ENCODE peak calls at places on chromosomes 12 and 14, in nine cellular contexts. One of them, this sample, is unnamed.

GRCh38 chr14:31070431-31070830 is 44.3 kb upstream of the STRN3 start:
- DNase-seq in CD4-positive, CD25-positive, alpha-beta regulatory T cell: no peak
- DNase-seq in DMS53: no peak
- DNase-seq in effector memory CD8-positive, alpha-beta T cell: no peak
- DNase-seq in T-cell: no peak
- DNase-seq in tibial nerve: no peak
- DNase-seq in AG09309: peak
- DNase-seq in GM12865: no peak
- DNase-seq in GM19239: no peak
- DNase-seq in this sample: peak

GRCh38 chr14:58711382-58711781 is 73.6 kb downstream of the DACT1 start:
- DNase-seq in CD4-positive, CD25-positive, alpha-beta regulatory T cell: no peak
- DNase-seq in DMS53: no peak
- DNase-seq in effector memory CD8-positive, alpha-beta T cell: no peak
- DNase-seq in T-cell: no peak
- DNase-seq in tibial nerve: no peak
- DNase-seq in AG09309: no peak
- DNase-seq in GM12865: no peak
- DNase-seq in GM19239: no peak
- DNase-seq in this sample: no peak

GRCh38 chr12:12934556-12934955 is 17.4 kb downstream of the GPRC5D start:
- DNase-seq in CD4-positive, CD25-positive, alpha-beta regulatory T cell: no peak
- DNase-seq in DMS53: no peak
- DNase-seq in effector memory CD8-positive, alpha-beta T cell: no peak
- DNase-seq in T-cell: no peak
- DNase-seq in tibial nerve: no peak
- DNase-seq in AG09309: no peak
- DNase-seq in GM12865: no peak
- DNase-seq in GM19239: no peak
- DNase-seq in this sample: no peak

GRCh38 chr14:26963696-26964095 is 365.9 kb upstream of the NOVA1 start:
- DNase-seq in CD4-positive, CD25-positive, alpha-beta regulatory T cell: no peak
- DNase-seq in DMS53: no peak
- DNase-seq in effector memory CD8-positive, alpha-beta T cell: no peak
- DNase-seq in T-cell: no peak
- DNase-seq in tibial nerve: no peak
- DNase-seq in AG09309: no peak
- DNase-seq in GM12865: no peak
- DNase-seq in GM19239: no peak
- DNase-seq in this sample: no peak

GRCh38 chr12:59472273-59472672 is 123.6 kb upstream of the SLC16A7 start:
- DNase-seq in CD4-positive, CD25-positive, alpha-beta regulatory T cell: no peak
- DNase-seq in DMS53: no peak
- DNase-seq in effector memory CD8-positive, alpha-beta T cell: no peak
- DNase-seq in T-cell: no peak
- DNase-seq in tibial nerve: no peak
- DNase-seq in AG09309: no peak
- DNase-seq in GM12865: no peak
- DNase-seq in GM19239: no peak
- DNase-seq in this sample: no peak

GRCh38 chr12:31507966-31508365 is 83.0 kb downstream of the DENND5B start:
- DNase-seq in CD4-positive, CD25-positive, alpha-beta regulatory T cell: no peak
- DNase-seq in DMS53: no peak
- DNase-seq in effector memory CD8-positive, alpha-beta T cell: no peak
- DNase-seq in T-cell: no peak
- DNase-seq in tibial nerve: no peak
- DNase-seq in AG09309: no peak
- DNase-seq in GM12865: no peak
- DNase-seq in GM19239: no peak
- DNase-seq in this sample: peak

GRCh38 chr14:51165415-51165814 is 70.5 kb upstream of the TRIM9 start:
- DNase-seq in CD4-positive, CD25-positive, alpha-beta regulatory T cell: no peak
- DNase-seq in DMS53: no peak
- DNase-seq in effector memory CD8-positive, alpha-beta T cell: no peak
- DNase-seq in T-cell: no peak
- DNase-seq in tibial nerve: no peak
- DNase-seq in AG09309: no peak
- DNase-seq in GM12865: no peak
- DNase-seq in GM19239: no peak
- DNase-seq in this sample: no peak

GRCh38 chr12:18394742-18395141 is 133.4 kb downstream of the PIK3C2G start:
- DNase-seq in CD4-positive, CD25-positive, alpha-beta regulatory T cell: no peak
- DNase-seq in DMS53: no peak
- DNase-seq in effector memory CD8-positive, alpha-beta T cell: no peak
- DNase-seq in T-cell: no peak
- DNase-seq in tibial nerve: no peak
- DNase-seq in AG09309: no peak
- DNase-seq in GM12865: no peak
- DNase-seq in GM19239: no peak
- DNase-seq in this sample: no peak

GRCh38 chr14:61178226-61179060 is 102.7 kb downstream of the TMEM30B start:
- DNase-seq in CD4-positive, CD25-positive, alpha-beta regulatory T cell: peak
- DNase-seq in DMS53: no peak
- DNase-seq in effector memory CD8-positive, alpha-beta T cell: no peak
- DNase-seq in T-cell: no peak
- DNase-seq in tibial nerve: no peak
- DNase-seq in AG09309: peak
- DNase-seq in GM12865: peak
- DNase-seq in GM19239: no peak
- DNase-seq in this sample: peak

GRCh38 chr12:49060237-49061156 is at the start of gene KMT2D:
- DNase-seq in CD4-positive, CD25-positive, alpha-beta regulatory T cell: peak
- DNase-seq in DMS53: peak
- DNase-seq in effector memory CD8-positive, alpha-beta T cell: peak
- DNase-seq in T-cell: peak
- DNase-seq in tibial nerve: peak
- DNase-seq in AG09309: peak
- DNase-seq in GM12865: peak
- DNase-seq in GM19239: peak
- DNase-seq in this sample: peak

GRCh38 chr14:103014466-103015319 is 42.7 kb downstream of the CDC42BPB start:
- DNase-seq in CD4-positive, CD25-positive, alpha-beta regulatory T cell: no peak
- DNase-seq in DMS53: no peak
- DNase-seq in effector memory CD8-positive, alpha-beta T cell: no peak
- DNase-seq in T-cell: no peak
- DNase-seq in tibial nerve: no peak
- DNase-seq in AG09309: no peak
- DNase-seq in GM12865: peak
- DNase-seq in GM19239: no peak
- DNase-seq in this sample: peak

GRCh38 chr12:3122841-3123678 is 45.9 kb downstream of the TSPAN9 start:
- DNase-seq in CD4-positive, CD25-positive, alpha-beta regulatory T cell: no peak
- DNase-seq in DMS53: no peak
- DNase-seq in effector memory CD8-positive, alpha-beta T cell: no peak
- DNase-seq in T-cell: no peak
- DNase-seq in tibial nerve: no peak
- DNase-seq in AG09309: peak
- DNase-seq in GM12865: no peak
- DNase-seq in GM19239: no peak
- DNase-seq in this sample: peak

GRCh38 chr14:92709340-92710000 is 39.0 kb downstream of the LGMN start:
- DNase-seq in CD4-positive, CD25-positive, alpha-beta regulatory T cell: no peak
- DNase-seq in DMS53: no peak
- DNase-seq in effector memory CD8-positive, alpha-beta T cell: no peak
- DNase-seq in T-cell: no peak
- DNase-seq in tibial nerve: no peak
- DNase-seq in AG09309: no peak
- DNase-seq in GM12865: no peak
- DNase-seq in GM19239: no peak
- DNase-seq in this sample: no peak

GRCh38 chr12:58596381-58596780 is 323.9 kb downstream of the LRIG3 start:
- DNase-seq in CD4-positive, CD25-positive, alpha-beta regulatory T cell: no peak
- DNase-seq in DMS53: no peak
- DNase-seq in effector memory CD8-positive, alpha-beta T cell: no peak
- DNase-seq in T-cell: no peak
- DNase-seq in tibial nerve: no peak
- DNase-seq in AG09309: no peak
- DNase-seq in GM12865: no peak
- DNase-seq in GM19239: no peak
- DNase-seq in this sample: no peak

GRCh38 chr12:70847871-70848270 is 72.7 kb downstream of the PTPRR start:
- DNase-seq in CD4-positive, CD25-positive, alpha-beta regulatory T cell: no peak
- DNase-seq in DMS53: no peak
- DNase-seq in effector memory CD8-positive, alpha-beta T cell: no peak
- DNase-seq in T-cell: no peak
- DNase-seq in tibial nerve: no peak
- DNase-seq in AG09309: no peak
- DNase-seq in GM12865: no peak
- DNase-seq in GM19239: no peak
- DNase-seq in this sample: no peak

GRCh38 chr12:88052686-88053085 is 23.5 kb upstream of the C12orf50 start:
- DNase-seq in CD4-positive, CD25-positive, alpha-beta regulatory T cell: peak
- DNase-seq in DMS53: peak
- DNase-seq in effector memory CD8-positive, alpha-beta T cell: no peak
- DNase-seq in T-cell: no peak
- DNase-seq in tibial nerve: no peak
- DNase-seq in AG09309: no peak
- DNase-seq in GM12865: peak
- DNase-seq in GM19239: no peak
- DNase-seq in this sample: peak

GRCh38 chr12:38158428-38159091 is 158.0 kb upstream of the ALG10B start:
- DNase-seq in CD4-positive, CD25-positive, alpha-beta regulatory T cell: no peak
- DNase-seq in DMS53: peak
- DNase-seq in effector memory CD8-positive, alpha-beta T cell: no peak
- DNase-seq in T-cell: no peak
- DNase-seq in tibial nerve: no peak
- DNase-seq in AG09309: no peak
- DNase-seq in GM12865: no peak
- DNase-seq in GM19239: no peak
- DNase-seq in this sample: no peak

GRCh38 chr12:105461276-105461975 is 130.9 kb downstream of the C12orf75 start:
- DNase-seq in CD4-positive, CD25-positive, alpha-beta regulatory T cell: no peak
- DNase-seq in DMS53: no peak
- DNase-seq in effector memory CD8-positive, alpha-beta T cell: no peak
- DNase-seq in T-cell: no peak
- DNase-seq in tibial nerve: no peak
- DNase-seq in AG09309: no peak
- DNase-seq in GM12865: no peak
- DNase-seq in GM19239: no peak
- DNase-seq in this sample: no peak

GRCh38 chr12:119838781-119839180 is 38.3 kb downstream of the CIT start:
- DNase-seq in CD4-positive, CD25-positive, alpha-beta regulatory T cell: no peak
- DNase-seq in DMS53: no peak
- DNase-seq in effector memory CD8-positive, alpha-beta T cell: no peak
- DNase-seq in T-cell: no peak
- DNase-seq in tibial nerve: no peak
- DNase-seq in AG09309: no peak
- DNase-seq in GM12865: no peak
- DNase-seq in GM19239: no peak
- DNase-seq in this sample: no peak

GRCh38 chr14:93042968-93043940 is 72.5 kb downstream of the ITPK1 start:
- DNase-seq in CD4-positive, CD25-positive, alpha-beta regulatory T cell: no peak
- DNase-seq in DMS53: no peak
- DNase-seq in effector memory CD8-positive, alpha-beta T cell: no peak
- DNase-seq in T-cell: no peak
- DNase-seq in tibial nerve: no peak
- DNase-seq in AG09309: peak
- DNase-seq in GM12865: peak
- DNase-seq in GM19239: no peak
- DNase-seq in this sample: peak

GRCh38 chr14:95479494-95479893 is 37.0 kb downstream of the SYNE3 start:
- DNase-seq in CD4-positive, CD25-positive, alpha-beta regulatory T cell: no peak
- DNase-seq in DMS53: no peak
- DNase-seq in effector memory CD8-positive, alpha-beta T cell: no peak
- DNase-seq in T-cell: no peak
- DNase-seq in tibial nerve: no peak
- DNase-seq in AG09309: no peak
- DNase-seq in GM12865: no peak
- DNase-seq in GM19239: no peak
- DNase-seq in this sample: no peak

GRCh38 chr14:73014105-73014504 is 12.8 kb downstream of the ZFYVE1 start:
- DNase-seq in CD4-positive, CD25-positive, alpha-beta regulatory T cell: peak
- DNase-seq in DMS53: no peak
- DNase-seq in effector memory CD8-positive, alpha-beta T cell: no peak
- DNase-seq in T-cell: no peak
- DNase-seq in tibial nerve: no peak
- DNase-seq in AG09309: no peak
- DNase-seq in GM12865: peak
- DNase-seq in GM19239: peak
- DNase-seq in this sample: peak

This sample was measured in IMR-90.